ENCODE peak calls at places on chromosomes 2 and 18, in nine cellular contexts. H is GM23338, Z is Panc1, N is transverse colon, E is HepG2, A is breast epithelium, O is K562, M is endothelial cell of umbilical vein, K is stomach. P is an unnamed sample.

GRCh38 chr2:38116762-38117161 is 40.8 kb upstream of the CYP1B1 start:
- DNase-seq in H (no peak), Z (no peak), N (no peak), E (no peak), A (no peak), O (no peak), M (no peak), K (no peak), P (no peak)

GRCh38 chr2:216287251-216287650 is 85.0 kb downstream of the MARCHF4 start:
- DNase-seq in H (no peak), Z (no peak), N (no peak), E (peak), A (no peak), O (no peak), M (no peak), K (no peak), P (no peak)

GRCh38 chr2:62883629-62884028 is 167.0 kb upstream of the OTX1 start:
- DNase-seq in H (no peak), Z (no peak), N (no peak), E (no peak), A (no peak), O (no peak), M (no peak), K (no peak), P (no peak)

GRCh38 chr2:27762951-27763906 is 8.3 kb upstream of the MRPL33 start:
- DNase-seq in H (no peak), Z (no peak), N (no peak), E (peak), A (no peak), O (no peak), M (no peak), K (no peak), P (no peak)

GRCh38 chr2:145503511-145503910 is 983.6 kb upstream of the ZEB2 start:
- DNase-seq in H (no peak), Z (no peak), N (no peak), E (no peak), A (no peak), O (no peak), M (no peak), K (no peak), P (no peak)

GRCh38 chr2:28150211-28150879 is 242.3 kb upstream of the FOSL2 start:
- DNase-seq in H (no peak), Z (no peak), N (no peak), E (no peak), A (no peak), O (no peak), M (peak), K (no peak), P (no peak)

GRCh38 chr2:100427627-100428258 is 10.3 kb upstream of the CHST10 start:
- DNase-seq in H (peak), Z (no peak), N (peak), E (peak), A (no peak), O (peak), M (peak), K (peak), P (peak)

GRCh38 chr18:79517322-79517721 is 121.6 kb downstream of the NFATC1 start:
- DNase-seq in H (peak), Z (no peak), N (no peak), E (no peak), A (peak), O (no peak), M (no peak), K (no peak), P (no peak)

GRCh38 chr18:6355789-6356589 is 58.7 kb downstream of the L3MBTL4 start:
- DNase-seq in H (no peak), Z (peak), N (no peak), E (no peak), A (no peak), O (no peak), M (no peak), K (no peak), P (no peak)

GRCh38 chr2:3728104-3729054 is 25.0 kb downstream of the DCDC2C start:
- DNase-seq in H (peak), Z (peak), N (no peak), E (peak), A (no peak), O (peak), M (peak), K (no peak), P (peak)

GRCh38 chr2:38823386-38823785 is 45.4 kb downstream of the GEMIN6 start:
- DNase-seq in H (no peak), Z (no peak), N (no peak), E (no peak), A (no peak), O (no peak), M (no peak), K (no peak), P (no peak)

GRCh38 chr2:143936758-143937562 is 583.0 kb downstream of the ZEB2 start:
- DNase-seq in H (peak), Z (no peak), N (no peak), E (no peak), A (no peak), O (no peak), M (peak), K (peak), P (no peak)

GRCh38 chr2:38074775-38075435 is 1.0 kb downstream of the CYP1B1 start:
- DNase-seq in H (peak), Z (no peak), N (no peak), E (no peak), A (no peak), O (no peak), M (peak), K (no peak), P (no peak)

GRCh38 chr2:240325654-240326031 is 109.8 kb upstream of the GPC1 start:
- DNase-seq in H (no peak), Z (no peak), N (no peak), E (no peak), A (no peak), O (no peak), M (no peak), K (no peak), P (no peak)

GRCh38 chr2:39379643-39380524 is 57.2 kb downstream of the MAP4K3 start:
- DNase-seq in H (peak), Z (peak), N (no peak), E (peak), A (no peak), O (peak), M (peak), K (no peak), P (no peak)

GRCh38 chr2:149075868-149076267 is 37.4 kb downstream of the LYPD6B start:
- DNase-seq in H (no peak), Z (no peak), N (no peak), E (no peak), A (no peak), O (no peak), M (no peak), K (no peak), P (no peak)

GRCh38 chr2:43142921-43143438 is 83.4 kb downstream of the ZFP36L2 start:
- DNase-seq in H (no peak), Z (no peak), N (no peak), E (peak), A (no peak), O (peak), M (no peak), K (no peak), P (peak)
- TF ChIP-seq POLR2AphosphoS5 in H (no peak), Z (no peak), N (no peak), E (no peak), A (no peak), O (no peak), M (no peak), K (no peak), P (no peak)

DNA sequence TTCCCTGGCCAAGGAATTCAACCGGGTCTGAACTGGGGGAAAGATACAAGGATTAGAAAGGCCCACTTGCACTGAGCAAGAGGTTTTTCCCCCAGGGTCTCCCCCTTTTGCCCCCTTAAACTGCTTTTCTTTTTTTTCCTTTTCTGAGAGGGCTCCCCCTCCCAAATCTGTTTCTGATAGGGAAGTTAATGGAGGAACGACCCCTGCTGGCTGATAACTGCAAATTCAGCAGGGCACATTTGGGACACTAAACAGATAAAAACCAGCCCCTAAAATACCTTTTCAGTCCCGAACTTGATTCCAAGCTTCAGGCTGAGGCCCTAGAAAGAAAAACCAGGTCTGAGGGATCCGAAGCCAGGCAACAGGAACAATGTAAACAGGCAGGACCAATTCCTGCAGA is 1012.4 kb upstream of the CRIM1 start:
- DNase-seq in H (peak), Z (no peak), N (no peak), E (no peak), A (no peak), O (peak), M (peak), K (no peak), P (no peak)
- TF ChIP-seq CTCF in H (peak), Z (peak), N (no peak), E (peak), A (no peak), O (peak), M (peak), K (no peak), P (no peak)

DNA sequence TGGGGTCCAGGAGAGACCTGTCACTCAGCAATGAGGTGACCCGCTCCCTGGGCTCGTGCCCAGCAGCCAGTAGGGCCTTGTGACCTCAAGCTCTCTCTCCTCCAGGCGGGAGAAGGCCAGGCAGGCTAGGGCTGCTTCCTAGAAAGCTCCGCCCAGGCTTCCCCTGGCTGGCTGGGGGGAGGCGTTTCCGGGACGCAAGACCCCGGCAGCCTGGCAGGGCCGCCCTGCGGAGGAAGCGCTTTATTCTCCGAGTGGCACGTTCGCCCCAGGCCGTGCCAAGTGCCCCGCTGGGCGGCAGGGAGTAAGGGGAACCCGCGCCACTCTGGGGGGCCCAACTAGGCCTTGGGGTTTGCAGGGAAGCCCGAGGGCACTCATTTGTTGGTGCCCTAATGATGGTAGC is 21.2 kb upstream of the EPAS1 start:
- DNase-seq in H (peak), Z (no peak), N (peak), E (no peak), A (no peak), O (no peak), M (peak), K (no peak), P (no peak)
- TF ChIP-seq POLR2AphosphoS5 in H (no peak), Z (no peak), N (no peak), E (no peak), A (peak), O (no peak), M (peak), K (no peak), P (no peak)

GRCh38 chr2:66445076-66445724 is 10.3 kb downstream of the MEIS1 start:
- DNase-seq in H (peak), Z (no peak), N (no peak), E (no peak), A (no peak), O (no peak), M (no peak), K (no peak), P (no peak)
- TF ChIP-seq CTCF in H (peak), Z (no peak), N (no peak), E (no peak), A (no peak), O (no peak), M (peak), K (no peak), P (no peak)

GRCh38 chr18:23690505-23691068 is 1.3 kb downstream of the LAMA3 start:
- DNase-seq in H (peak), Z (no peak), N (no peak), E (no peak), A (no peak), O (no peak), M (no peak), K (no peak), P (no peak)

GRCh38 chr18:23684515-23685197 is 4.6 kb upstream of the LAMA3 start:
- DNase-seq in H (no peak), Z (no peak), N (no peak), E (peak), A (no peak), O (no peak), M (no peak), K (no peak), P (no peak)

GRCh38 chr18:23689616-23690504 is 607 bp downstream of the LAMA3 start:
- DNase-seq in H (peak), Z (no peak), N (no peak), E (no peak), A (peak), O (no peak), M (peak), K (peak), P (no peak)

GRCh38 chr18:23688528-23688927 is 725 bp upstream of the LAMA3 start:
- DNase-seq in H (no peak), Z (no peak), N (no peak), E (no peak), A (no peak), O (no peak), M (no peak), K (no peak), P (no peak)

DNA sequence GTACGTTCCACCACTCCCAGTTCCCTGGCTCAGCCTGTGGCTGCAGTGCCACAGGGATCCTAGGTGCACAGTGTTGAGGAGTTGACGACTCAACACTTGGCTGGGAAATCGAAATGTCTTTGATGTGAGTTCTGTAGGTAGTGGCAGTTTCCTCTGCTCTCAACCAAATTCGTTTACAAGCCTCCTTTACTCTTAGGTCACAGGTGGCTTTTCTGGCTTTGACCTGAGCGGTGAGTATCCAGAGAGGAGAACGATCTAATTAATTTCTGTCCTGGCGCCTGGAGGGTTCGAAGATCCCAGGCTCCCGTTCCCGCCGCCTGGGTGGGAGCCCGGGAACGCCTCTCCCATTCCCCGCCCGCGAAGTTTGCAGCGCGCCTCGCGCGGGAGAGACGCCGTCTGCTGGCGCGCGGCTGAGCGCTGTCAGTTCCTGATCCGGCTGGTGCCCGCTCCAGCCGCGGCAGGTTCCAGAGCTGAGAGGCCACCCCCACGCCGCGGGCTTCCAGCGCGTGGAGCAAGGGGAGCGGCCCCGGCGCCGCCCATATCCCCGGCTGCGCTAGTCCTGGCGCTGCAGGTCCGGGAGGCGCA is at the start of gene LAMA3:
- DNase-seq in H (peak), Z (no peak), N (peak), E (no peak), A (peak), O (no peak), M (peak), K (peak), P (peak)
- TF ChIP-seq POLR2AphosphoS5 in H (no peak), Z (no peak), N (peak), E (no peak), A (no peak), O (no peak), M (peak), K (no peak), P (no peak)

DNA sequence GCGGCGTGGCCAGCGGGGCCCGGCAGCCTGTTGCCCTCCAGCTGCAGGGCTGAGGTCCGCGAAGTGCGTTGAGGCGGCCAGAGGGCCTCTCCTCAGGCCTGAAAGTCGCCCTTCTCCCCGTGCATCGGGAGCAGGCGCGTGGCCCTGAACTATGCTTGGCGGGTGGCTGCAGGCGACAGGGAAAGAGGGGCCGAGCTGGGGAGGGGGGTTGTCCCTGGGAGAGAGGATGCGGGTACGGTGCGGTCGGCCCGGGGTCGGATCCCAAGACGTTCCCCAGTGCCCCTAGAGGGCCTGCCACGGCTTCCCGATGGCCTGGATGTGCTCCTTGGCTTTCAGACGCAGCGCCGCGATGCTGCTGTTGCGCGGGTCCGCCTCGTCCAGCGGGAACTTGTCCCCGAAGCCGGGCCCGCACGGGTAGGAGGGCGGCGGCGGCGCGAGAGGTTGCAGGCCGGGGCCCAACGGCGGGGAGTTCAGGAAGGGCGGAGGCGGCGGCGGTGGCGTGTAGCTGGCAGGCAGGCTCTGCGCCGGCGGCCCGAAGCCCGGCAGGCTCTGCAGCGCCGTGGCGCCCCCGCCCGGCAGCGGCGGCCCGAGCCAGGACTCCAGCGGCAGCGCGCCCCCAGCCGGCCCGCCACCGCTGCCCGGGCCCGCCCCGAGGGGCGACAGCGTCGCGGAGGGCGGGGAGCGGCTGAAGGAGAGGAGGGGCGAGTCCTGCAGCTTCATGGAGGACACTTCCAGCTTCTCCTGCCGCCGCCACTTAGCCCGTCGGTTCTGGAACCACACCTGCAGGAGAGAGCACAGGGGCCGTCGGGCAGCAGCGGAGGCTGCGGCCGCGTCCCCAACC is 4.3 kb downstream of the RAX start:
- DNase-seq in H (peak), Z (no peak), N (no peak), E (peak), A (no peak), O (peak), M (no peak), K (no peak), P (no peak)
- TF ChIP-seq CTCF in H (peak), Z (peak), N (no peak), E (peak), A (no peak), O (no peak), M (no peak), K (no peak), P (no peak)

GRCh38 chr2:196591621-196592022 is 47.9 kb upstream of the CCDC150 start:
- DNase-seq in H (no peak), Z (no peak), N (no peak), E (no peak), A (no peak), O (no peak), M (no peak), K (no peak), P (no peak)
- TF ChIP-seq POLR2AphosphoS5 in H (no peak), Z (no peak), N (no peak), E (no peak), A (no peak), O (no peak), M (no peak), K (no peak), P (no peak)

GRCh38 chr2:237743024-237743423 is 55.6 kb upstream of the RBM44 start:
- DNase-seq in H (no peak), Z (no peak), N (no peak), E (no peak), A (no peak), O (no peak), M (no peak), K (no peak), P (no peak)

GRCh38 chr2:237744270-237744612 is 54.3 kb upstream of the RBM44 start:
- DNase-seq in H (no peak), Z (no peak), N (no peak), E (no peak), A (no peak), O (no peak), M (no peak), K (no peak), P (no peak)

GRCh38 chr2:237742614-237743013 is 56.0 kb upstream of the RBM44 start:
- DNase-seq in H (no peak), Z (no peak), N (no peak), E (no peak), A (no peak), O (no peak), M (no peak), K (no peak), P (no peak)

GRCh38 chr2:237744613-237745249 is 53.8 kb upstream of the RBM44 start:
- DNase-seq in H (peak), Z (peak), N (peak), E (peak), A (peak), O (peak), M (peak), K (peak), P (peak)

GRCh38 chr2:237743561-237744269 is 54.9 kb upstream of the RBM44 start:
- DNase-seq in H (peak), Z (no peak), N (no peak), E (peak), A (no peak), O (no peak), M (peak), K (no peak), P (no peak)
- TF ChIP-seq CTCF in H (no peak), Z (no peak), N (no peak), E (peak), A (peak), O (no peak), M (no peak), K (no peak), P (no peak)

DNA sequence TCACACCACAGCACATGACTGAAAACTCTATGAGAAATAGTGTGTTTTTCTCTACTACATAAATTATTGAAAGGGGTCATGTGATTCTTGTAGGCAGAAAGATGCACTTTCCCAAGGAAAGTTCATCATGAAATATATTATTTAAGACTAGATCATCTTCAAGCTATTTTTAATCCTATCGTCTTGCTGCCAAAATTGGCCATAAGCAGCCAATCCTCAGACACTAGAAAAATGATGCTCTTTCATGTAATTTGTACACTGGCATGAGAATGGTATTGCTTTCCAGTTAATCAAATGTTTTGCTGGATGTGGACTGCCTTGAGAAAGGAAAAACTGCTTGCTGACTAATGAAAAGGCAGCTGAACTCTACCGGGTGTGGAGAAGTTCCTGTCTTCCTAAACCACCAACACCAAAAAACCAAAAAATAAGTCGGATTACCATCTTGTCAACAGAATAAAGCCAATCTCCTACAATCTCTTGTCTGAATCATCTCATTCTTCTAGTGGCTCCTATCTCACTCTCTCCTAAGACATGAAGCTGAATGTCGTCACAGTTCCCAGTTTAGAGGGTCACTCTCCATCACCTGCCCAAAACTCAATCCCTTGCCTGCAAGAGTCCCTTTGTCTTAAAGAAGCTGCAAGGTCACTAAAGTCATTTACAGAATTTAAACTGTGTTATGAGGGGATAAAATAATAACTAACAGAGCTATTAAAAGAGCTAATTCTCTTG is 5.3 kb downstream of the BCL2 start:
- DNase-seq in H (no peak), Z (no peak), N (no peak), E (no peak), A (no peak), O (no peak), M (no peak), K (no peak), P (no peak)
- TF ChIP-seq POLR2AphosphoS5 in H (no peak), Z (no peak), N (no peak), E (no peak), A (no peak), O (no peak), M (no peak), K (no peak), P (no peak)

P was measured in HL-60.